ENCODE peak calls at places on chromosome 12, in nine cellular contexts. One of them, this sample, is unnamed.
A peak's percentile ranks its signal among the peaks of the same experiment; 100 is the strongest.

GRCh38 chr12:6383572-6384498 is at the start of gene LTBR:
- DNase-seq in HS-5: peak; percentile 63
- DNase-seq in hippocampal formation: peak; percentile 68
- DNase-seq in activated T-helper 2 cell treated with anti-CD3 and anti-CD28 coated beads, Interferon-gamma antibody, Interleukin-2, Interleukin-4, amounts not matched to agents 10 μg/mL and 5 μg/mL and 100 μg/mL, durations not matched to agents 14 hours and 24 hours and 36 hours: no peak
- DNase-seq in T follicular helper cell: no peak
- DNase-seq in stimulated activated CD4-positive, alpha-beta T cell treated with anti-CD3 and anti-CD28 coated beads, Interleukin-1b, Interleukin-23, amount 100 ng/mL, for 4 hours: no peak
- DNase-seq in posterior cingulate gyrus: peak; percentile 60
- DNase-seq in foreskin fibroblast: peak; percentile 96
- DNase-seq in NCI-H1092 treated with DMSO at 0.1 percent for 48 hours: no peak
- DNase-seq in this sample: peak; percentile 37

GRCh38 chr12:43285248-43285647 is 266.8 kb downstream of the ADAMTS20 start:
- DNase-seq in posterior cingulate gyrus: no peak
- DNase-seq in NCI-H1092 treated with DMSO at 0.1 percent for 48 hours: no peak
- DNase-seq in HS-5: peak; percentile 82
- DNase-seq in T follicular helper cell: no peak
- DNase-seq in stimulated activated CD4-positive, alpha-beta T cell treated with anti-CD3 and anti-CD28 coated beads, Interleukin-1b, Interleukin-23, amount 100 ng/mL, for 4 hours: no peak
- DNase-seq in activated T-helper 2 cell treated with anti-CD3 and anti-CD28 coated beads, Interferon-gamma antibody, Interleukin-2, Interleukin-4, amounts not matched to agents 10 μg/mL and 5 μg/mL and 100 μg/mL, durations not matched to agents 14 hours and 24 hours and 36 hours: no peak
- DNase-seq in foreskin fibroblast: peak; percentile 91
- DNase-seq in hippocampal formation: no peak
- DNase-seq in this sample: no peak

GRCh38 chr12:67671419-67671818 is 22.9 kb downstream of the DYRK2 start:
- DNase-seq in hippocampal formation: no peak
- DNase-seq in foreskin fibroblast: peak; percentile 28
- DNase-seq in NCI-H1092 treated with DMSO at 0.1 percent for 48 hours: no peak
- DNase-seq in HS-5: no peak
- DNase-seq in stimulated activated CD4-positive, alpha-beta T cell treated with anti-CD3 and anti-CD28 coated beads, Interleukin-1b, Interleukin-23, amount 100 ng/mL, for 4 hours: no peak
- DNase-seq in activated T-helper 2 cell treated with anti-CD3 and anti-CD28 coated beads, Interferon-gamma antibody, Interleukin-2, Interleukin-4, amounts not matched to agents 10 μg/mL and 5 μg/mL and 100 μg/mL, durations not matched to agents 14 hours and 24 hours and 36 hours: no peak
- DNase-seq in T follicular helper cell: no peak
- DNase-seq in posterior cingulate gyrus: no peak
- DNase-seq in this sample: no peak

GRCh38 chr12:119620490-119620889 is 26.9 kb downstream of the TMEM233 start:
- DNase-seq in foreskin fibroblast: no peak
- DNase-seq in posterior cingulate gyrus: no peak
- DNase-seq in stimulated activated CD4-positive, alpha-beta T cell treated with anti-CD3 and anti-CD28 coated beads, Interleukin-1b, Interleukin-23, amount 100 ng/mL, for 4 hours: no peak
- DNase-seq in activated T-helper 2 cell treated with anti-CD3 and anti-CD28 coated beads, Interferon-gamma antibody, Interleukin-2, Interleukin-4, amounts not matched to agents 10 μg/mL and 5 μg/mL and 100 μg/mL, durations not matched to agents 14 hours and 24 hours and 36 hours: no peak
- DNase-seq in HS-5: no peak
- DNase-seq in T follicular helper cell: no peak
- DNase-seq in NCI-H1092 treated with DMSO at 0.1 percent for 48 hours: no peak
- DNase-seq in hippocampal formation: no peak
- DNase-seq in this sample: no peak

GRCh38 chr12:116934908-116935698 is 24.4 kb downstream of the FBXW8 start:
- DNase-seq in activated T-helper 2 cell treated with anti-CD3 and anti-CD28 coated beads, Interferon-gamma antibody, Interleukin-2, Interleukin-4, amounts not matched to agents 10 μg/mL and 5 μg/mL and 100 μg/mL, durations not matched to agents 14 hours and 24 hours and 36 hours: no peak
- DNase-seq in HS-5: no peak
- DNase-seq in stimulated activated CD4-positive, alpha-beta T cell treated with anti-CD3 and anti-CD28 coated beads, Interleukin-1b, Interleukin-23, amount 100 ng/mL, for 4 hours: no peak
- DNase-seq in T follicular helper cell: no peak
- DNase-seq in posterior cingulate gyrus: no peak
- DNase-seq in NCI-H1092 treated with DMSO at 0.1 percent for 48 hours: no peak
- DNase-seq in hippocampal formation: no peak
- DNase-seq in foreskin fibroblast: no peak
- DNase-seq in this sample: no peak

GRCh38 chr12:109268896-109269295 is 40.2 kb downstream of the FOXN4 start:
- DNase-seq in T follicular helper cell: no peak
- DNase-seq in NCI-H1092 treated with DMSO at 0.1 percent for 48 hours: no peak
- DNase-seq in hippocampal formation: no peak
- DNase-seq in foreskin fibroblast: no peak
- DNase-seq in activated T-helper 2 cell treated with anti-CD3 and anti-CD28 coated beads, Interferon-gamma antibody, Interleukin-2, Interleukin-4, amounts not matched to agents 10 μg/mL and 5 μg/mL and 100 μg/mL, durations not matched to agents 14 hours and 24 hours and 36 hours: no peak
- DNase-seq in stimulated activated CD4-positive, alpha-beta T cell treated with anti-CD3 and anti-CD28 coated beads, Interleukin-1b, Interleukin-23, amount 100 ng/mL, for 4 hours: no peak
- DNase-seq in HS-5: no peak
- DNase-seq in posterior cingulate gyrus: no peak
- DNase-seq in this sample: no peak

GRCh38 chr12:81221681-81222080 is 143.8 kb downstream of the ACSS3 start:
- DNase-seq in hippocampal formation: no peak
- DNase-seq in HS-5: no peak
- DNase-seq in T follicular helper cell: no peak
- DNase-seq in activated T-helper 2 cell treated with anti-CD3 and anti-CD28 coated beads, Interferon-gamma antibody, Interleukin-2, Interleukin-4, amounts not matched to agents 10 μg/mL and 5 μg/mL and 100 μg/mL, durations not matched to agents 14 hours and 24 hours and 36 hours: no peak
- DNase-seq in posterior cingulate gyrus: no peak
- DNase-seq in NCI-H1092 treated with DMSO at 0.1 percent for 48 hours: no peak
- DNase-seq in foreskin fibroblast: no peak
- DNase-seq in stimulated activated CD4-positive, alpha-beta T cell treated with anti-CD3 and anti-CD28 coated beads, Interleukin-1b, Interleukin-23, amount 100 ng/mL, for 4 hours: no peak
- DNase-seq in this sample: no peak

GRCh38 chr12:6829532-6830220 is 1.5 kb downstream of the P3H3 start:
- DNase-seq in hippocampal formation: no peak
- DNase-seq in stimulated activated CD4-positive, alpha-beta T cell treated with anti-CD3 and anti-CD28 coated beads, Interleukin-1b, Interleukin-23, amount 100 ng/mL, for 4 hours: no peak
- DNase-seq in T follicular helper cell: no peak
- DNase-seq in NCI-H1092 treated with DMSO at 0.1 percent for 48 hours: peak; percentile 32
- DNase-seq in activated T-helper 2 cell treated with anti-CD3 and anti-CD28 coated beads, Interferon-gamma antibody, Interleukin-2, Interleukin-4, amounts not matched to agents 10 μg/mL and 5 μg/mL and 100 μg/mL, durations not matched to agents 14 hours and 24 hours and 36 hours: no peak
- DNase-seq in posterior cingulate gyrus: no peak
- DNase-seq in foreskin fibroblast: no peak
- DNase-seq in HS-5: no peak
- DNase-seq in this sample: no peak

GRCh38 chr12:72747460-72747859 is 475.3 kb downstream of the TRHDE start:
- DNase-seq in stimulated activated CD4-positive, alpha-beta T cell treated with anti-CD3 and anti-CD28 coated beads, Interleukin-1b, Interleukin-23, amount 100 ng/mL, for 4 hours: no peak
- DNase-seq in hippocampal formation: no peak
- DNase-seq in posterior cingulate gyrus: no peak
- DNase-seq in activated T-helper 2 cell treated with anti-CD3 and anti-CD28 coated beads, Interferon-gamma antibody, Interleukin-2, Interleukin-4, amounts not matched to agents 10 μg/mL and 5 μg/mL and 100 μg/mL, durations not matched to agents 14 hours and 24 hours and 36 hours: no peak
- DNase-seq in NCI-H1092 treated with DMSO at 0.1 percent for 48 hours: no peak
- DNase-seq in T follicular helper cell: no peak
- DNase-seq in foreskin fibroblast: no peak
- DNase-seq in HS-5: peak; percentile 24
- DNase-seq in this sample: no peak

This sample was measured in NCI-H2029 treated with DMSO at 0.1 percent for 48 hours.